ENCODE peak calls at places on chromosomes 5 and 9, in five cellular contexts. One of them, this sample, is unnamed.

GRCh38 chr9:16985559-16986348 is 115.3 kb upstream of the BNC2 start:
- DNase-seq in breast epithelium: no peak
- DNase-seq in GM23338: peak
- DNase-seq in stomach: no peak
- DNase-seq in GM12891: no peak
- DNase-seq in this sample: no peak

GRCh38 chr5:178672635-178673034 is 45.8 kb upstream of the CLK4 start:
- DNase-seq in breast epithelium: no peak
- DNase-seq in stomach: no peak
- DNase-seq in GM12891: no peak
- DNase-seq in GM23338: no peak
- DNase-seq in this sample: no peak

GRCh38 chr5:21594566-21594965 is 1258.6 kb downstream of the CDH12 start:
- DNase-seq in GM23338: no peak
- DNase-seq in stomach: no peak
- DNase-seq in GM12891: no peak
- DNase-seq in breast epithelium: no peak
- DNase-seq in this sample: no peak

GRCh38 chr9:107175039-107175438 is 108.0 kb upstream of the RAD23B start:
- DNase-seq in breast epithelium: no peak
- DNase-seq in GM23338: no peak
- DNase-seq in stomach: peak
- DNase-seq in GM12891: no peak
- DNase-seq in this sample: no peak

GRCh38 chr9:121581775-121582600 is 69.4 kb upstream of the DAB2IP start:
- DNase-seq in GM12891: no peak
- DNase-seq in breast epithelium: peak
- DNase-seq in GM23338: peak
- DNase-seq in stomach: no peak
- DNase-seq in this sample: no peak

GRCh38 chr9:31023793-31024192 is 1360.7 kb upstream of the ACO1 start:
- DNase-seq in GM12891: no peak
- DNase-seq in stomach: no peak
- DNase-seq in GM23338: no peak
- DNase-seq in breast epithelium: no peak
- DNase-seq in this sample: no peak

GRCh38 chr5:163832155-163832554 is 326.7 kb downstream of the MAT2B start:
- DNase-seq in GM12891: no peak
- DNase-seq in GM23338: no peak
- DNase-seq in breast epithelium: no peak
- DNase-seq in stomach: no peak
- DNase-seq in this sample: no peak

GRCh38 chr5:91277840-91278239 is 105.3 kb downstream of the ARRDC3 start:
- DNase-seq in GM12891: no peak
- DNase-seq in GM23338: no peak
- DNase-seq in stomach: no peak
- DNase-seq in breast epithelium: no peak
- DNase-seq in this sample: no peak

GRCh38 chr5:135551593-135552447 is 16.1 kb upstream of the NEUROG1 start:
- DNase-seq in GM23338: peak
- DNase-seq in stomach: peak
- DNase-seq in breast epithelium: peak
- DNase-seq in GM12891: peak
- DNase-seq in this sample: no peak

GRCh38 chr5:14156611-14157493 is 13.7 kb downstream of the TRIO start:
- DNase-seq in GM12891: no peak
- DNase-seq in breast epithelium: peak
- DNase-seq in stomach: no peak
- DNase-seq in GM23338: no peak
- DNase-seq in this sample: no peak

GRCh38 chr9:116279230-116279629 is 125.6 kb downstream of the PAPPA start:
- DNase-seq in stomach: no peak
- DNase-seq in GM12891: no peak
- DNase-seq in breast epithelium: no peak
- DNase-seq in GM23338: peak
- DNase-seq in this sample: no peak

GRCh38 chr9:98833090-98833956 is 25.9 kb downstream of the GALNT12 start:
- DNase-seq in GM12891: no peak
- DNase-seq in stomach: peak
- DNase-seq in breast epithelium: no peak
- DNase-seq in GM23338: no peak
- DNase-seq in this sample: no peak

GRCh38 chr9:93231121-93231694 is 47.3 kb downstream of the WNK2 start:
- DNase-seq in breast epithelium: peak
- DNase-seq in GM12891: no peak
- DNase-seq in GM23338: no peak
- DNase-seq in stomach: peak
- DNase-seq in this sample: no peak
- TF ChIP-seq POLR2AphosphoS5 in breast epithelium: no peak
- TF ChIP-seq POLR2AphosphoS5 in GM12891: no peak
- TF ChIP-seq POLR2AphosphoS5 in GM23338: no peak
- TF ChIP-seq POLR2AphosphoS5 in stomach: peak
- TF ChIP-seq POLR2AphosphoS5 in this sample: no peak

GRCh38 chr5:132679166-132679565 is 5.4 kb downstream of the IL4 start:
- DNase-seq in GM12891: no peak
- DNase-seq in breast epithelium: no peak
- DNase-seq in GM23338: no peak
- DNase-seq in stomach: no peak
- DNase-seq in this sample: no peak

GRCh38 chr5:132675936-132676689 is 2.3 kb downstream of the IL4 start:
- DNase-seq in GM23338: no peak
- DNase-seq in GM12891: no peak
- DNase-seq in stomach: no peak
- DNase-seq in breast epithelium: no peak
- DNase-seq in this sample: no peak

GRCh38 chr5:132677682-132678400 is 4.1 kb downstream of the IL4 start:
- DNase-seq in breast epithelium: no peak
- DNase-seq in GM23338: no peak
- DNase-seq in GM12891: no peak
- DNase-seq in stomach: no peak
- DNase-seq in this sample: no peak

GRCh38 chr5:132678735-132679134 is 4.9 kb downstream of the IL4 start:
- DNase-seq in stomach: no peak
- DNase-seq in GM12891: no peak
- DNase-seq in GM23338: no peak
- DNase-seq in breast epithelium: no peak
- DNase-seq in this sample: no peak

GRCh38 chr5:132677191-132677590 is 3.4 kb downstream of the IL4 start:
- DNase-seq in breast epithelium: no peak
- DNase-seq in GM12891: no peak
- DNase-seq in stomach: peak
- DNase-seq in GM23338: peak
- DNase-seq in this sample: no peak
- TF ChIP-seq POLR2AphosphoS5 in breast epithelium: no peak
- TF ChIP-seq POLR2AphosphoS5 in GM12891: no peak
- TF ChIP-seq POLR2AphosphoS5 in stomach: peak
- TF ChIP-seq POLR2AphosphoS5 in GM23338: no peak
- TF ChIP-seq POLR2AphosphoS5 in this sample: peak

GRCh38 chr9:111298831-111299603 is 31.0 kb downstream of the OR2K2 start:
- DNase-seq in GM23338: peak
- DNase-seq in GM12891: peak
- DNase-seq in stomach: no peak
- DNase-seq in breast epithelium: peak
- DNase-seq in this sample: no peak
- TF ChIP-seq POLR2AphosphoS5 in GM23338: no peak
- TF ChIP-seq POLR2AphosphoS5 in GM12891: no peak
- TF ChIP-seq POLR2AphosphoS5 in stomach: peak
- TF ChIP-seq POLR2AphosphoS5 in breast epithelium: peak
- TF ChIP-seq POLR2AphosphoS5 in this sample: peak

GRCh38 chr5:161271816-161272215 is 274.7 kb downstream of the GABRB2 start:
- DNase-seq in breast epithelium: no peak
- DNase-seq in GM23338: no peak
- DNase-seq in stomach: no peak
- DNase-seq in GM12891: no peak
- DNase-seq in this sample: no peak

GRCh38 chr5:161278739-161279660 is 267.5 kb downstream of the GABRB2 start:
- DNase-seq in stomach: no peak
- DNase-seq in GM12891: no peak
- DNase-seq in breast epithelium: no peak
- DNase-seq in GM23338: no peak
- DNase-seq in this sample: no peak

GRCh38 chr5:161269125-161269524 is 277.4 kb downstream of the GABRB2 start:
- DNase-seq in stomach: no peak
- DNase-seq in GM12891: no peak
- DNase-seq in breast epithelium: no peak
- DNase-seq in GM23338: no peak
- DNase-seq in this sample: no peak

DNA sequence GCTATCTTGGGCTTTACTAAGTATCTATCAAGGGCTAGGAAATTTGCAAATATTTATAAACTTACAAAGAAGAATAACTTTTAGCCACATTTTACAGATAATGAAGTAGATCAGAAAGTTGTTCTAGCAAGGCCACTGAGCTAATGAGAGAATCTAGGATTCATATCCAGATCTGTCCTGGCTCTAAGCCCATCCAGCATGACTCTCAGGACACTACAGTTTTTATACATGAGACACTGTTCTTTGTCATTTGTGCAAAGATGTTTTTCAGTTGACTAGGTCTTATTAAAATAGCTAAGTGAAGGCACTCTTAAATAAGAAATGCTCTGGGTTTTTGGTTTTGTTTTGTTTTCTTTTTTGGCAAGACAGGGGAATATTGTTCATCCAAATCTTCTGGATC is 273.1 kb downstream of the GABRB2 start:
- DNase-seq in breast epithelium: no peak
- DNase-seq in stomach: no peak
- DNase-seq in GM23338: no peak
- DNase-seq in GM12891: no peak
- DNase-seq in this sample: no peak
- TF ChIP-seq POLR2AphosphoS5 in breast epithelium: no peak
- TF ChIP-seq POLR2AphosphoS5 in stomach: no peak
- TF ChIP-seq POLR2AphosphoS5 in GM23338: no peak
- TF ChIP-seq POLR2AphosphoS5 in GM12891: no peak
- TF ChIP-seq POLR2AphosphoS5 in this sample: no peak

GRCh38 chr9:136036050-136036449 is 59.0 kb downstream of the NACC2 start:
- DNase-seq in GM12891: no peak
- DNase-seq in GM23338: no peak
- DNase-seq in breast epithelium: no peak
- DNase-seq in stomach: no peak
- DNase-seq in this sample: no peak
- TF ChIP-seq POLR2AphosphoS5 in GM12891: no peak
- TF ChIP-seq POLR2AphosphoS5 in GM23338: no peak
- TF ChIP-seq POLR2AphosphoS5 in breast epithelium: no peak
- TF ChIP-seq POLR2AphosphoS5 in stomach: no peak
- TF ChIP-seq POLR2AphosphoS5 in this sample: no peak